ENCODE peak calls at places on chromosomes 1 and 21, in five cellular contexts. One of them, this sample, is unnamed. For H3K4me1, the result is how much of the 10 kb centered on the place peaks cover.

GRCh38 chr1:21216835-21217811 is 40.4 kb upstream of the EIF4G3 start:
- DNase-seq in neural progenitor cell: peak
- DNase-seq in H1: no peak
- DNase-seq in GM23338: peak
- DNase-seq in astrocyte: no peak
- DNase-seq in this sample: peak

GRCh38 chr1:209029737-209030136 is 553.8 kb upstream of the CAMK1G start:
- DNase-seq in neural progenitor cell: no peak
- DNase-seq in H1: no peak
- DNase-seq in GM23338: peak
- DNase-seq in astrocyte: no peak
- DNase-seq in this sample: peak

GRCh38 chr1:89198081-89198480 is 661 bp downstream of the GBP4 start:
- DNase-seq in neural progenitor cell: no peak
- DNase-seq in H1: no peak
- DNase-seq in GM23338: peak
- DNase-seq in astrocyte: no peak
- DNase-seq in this sample: no peak

GRCh38 chr1:230502306-230502705 is 76.2 kb upstream of the PGBD5 start:
- DNase-seq in neural progenitor cell: no peak
- DNase-seq in H1: no peak
- DNase-seq in GM23338: no peak
- DNase-seq in astrocyte: no peak
- DNase-seq in this sample: no peak

GRCh38 chr1:118081387-118081786 is 103.6 kb downstream of the SPAG17 start:
- DNase-seq in neural progenitor cell: no peak
- DNase-seq in H1: no peak
- DNase-seq in GM23338: no peak
- DNase-seq in astrocyte: no peak
- DNase-seq in this sample: no peak

GRCh38 chr21:46472246-46472645 is 13.6 kb downstream of the DIP2A start:
- DNase-seq in neural progenitor cell: no peak
- DNase-seq in H1: no peak
- DNase-seq in GM23338: no peak
- DNase-seq in astrocyte: no peak
- DNase-seq in this sample: no peak

GRCh38 chr1:30569384-30569783 is 154.0 kb downstream of the MATN1 start:
- DNase-seq in neural progenitor cell: no peak
- DNase-seq in H1: no peak
- DNase-seq in GM23338: peak
- DNase-seq in astrocyte: no peak
- DNase-seq in this sample: peak

GRCh38 chr1:233180626-233181364 is 114.7 kb downstream of the PCNX2 start:
- DNase-seq in neural progenitor cell: no peak
- DNase-seq in H1: no peak
- DNase-seq in GM23338: peak
- DNase-seq in astrocyte: no peak
- DNase-seq in this sample: no peak

GRCh38 chr21:38282921-38283320 is 26.1 kb downstream of the KCNJ15 start:
- DNase-seq in neural progenitor cell: no peak
- DNase-seq in H1: no peak
- DNase-seq in GM23338: no peak
- DNase-seq in astrocyte: no peak
- DNase-seq in this sample: peak

GRCh38 chr1:162844153-162844552 is 16.8 kb downstream of the CCDC190 start:
- DNase-seq in neural progenitor cell: no peak
- DNase-seq in H1: no peak
- DNase-seq in GM23338: peak
- DNase-seq in astrocyte: no peak
- DNase-seq in this sample: no peak

GRCh38 chr1:40394456-40395172 is 21.1 kb downstream of the SMAP2 start:
- DNase-seq in neural progenitor cell: no peak
- DNase-seq in H1: no peak
- DNase-seq in GM23338: no peak
- DNase-seq in astrocyte: peak
- DNase-seq in this sample: peak

GRCh38 chr1:65694126-65694525 is 98.6 kb upstream of the PDE4B start:
- DNase-seq in neural progenitor cell: no peak
- DNase-seq in H1: no peak
- DNase-seq in GM23338: no peak
- DNase-seq in astrocyte: no peak
- DNase-seq in this sample: no peak

GRCh38 chr1:32972814-32973428 is 8.3 kb upstream of the RNF19B start:
- DNase-seq in neural progenitor cell: peak
- DNase-seq in H1: no peak
- DNase-seq in GM23338: peak
- DNase-seq in astrocyte: peak
- DNase-seq in this sample: peak

GRCh38 chr1:230135726-230136125 is 68.7 kb downstream of the GALNT2 start:
- DNase-seq in neural progenitor cell: no peak
- DNase-seq in H1: no peak
- DNase-seq in GM23338: no peak
- DNase-seq in astrocyte: no peak
- DNase-seq in this sample: no peak

GRCh38 chr1:36650200-36651065 is 167.7 kb upstream of the CSF3R start:
- DNase-seq in neural progenitor cell: peak
- DNase-seq in H1: peak
- DNase-seq in GM23338: peak
- DNase-seq in astrocyte: peak
- DNase-seq in this sample: peak

GRCh38 chr1:152623203-152623844 is 421 bp upstream of the LCE3A start:
- DNase-seq in neural progenitor cell: no peak
- DNase-seq in H1: no peak
- DNase-seq in GM23338: peak
- DNase-seq in astrocyte: no peak
- DNase-seq in this sample: peak

GRCh38 chr1:39625462-39626273 is 13.8 kb downstream of the HEYL start:
- DNase-seq in neural progenitor cell: no peak
- DNase-seq in H1: no peak
- DNase-seq in GM23338: no peak
- DNase-seq in astrocyte: no peak
- DNase-seq in this sample: peak

GRCh38 chr1:224333309-224333926 is 3.4 kb upstream of the NVL start:
- DNase-seq in neural progenitor cell: peak
- DNase-seq in H1: no peak
- DNase-seq in GM23338: peak
- DNase-seq in astrocyte: no peak
- DNase-seq in this sample: peak

GRCh38 chr1:160400284-160400645 is at the start of gene VANGL2:
- DNase-seq in neural progenitor cell: peak
- DNase-seq in H1: no peak
- DNase-seq in GM23338: peak
- DNase-seq in astrocyte: peak
- DNase-seq in this sample: peak

GRCh38 chr1:182611787-182612186 is 7.6 kb upstream of the RGS16 start:
- DNase-seq in neural progenitor cell: peak
- DNase-seq in H1: no peak
- DNase-seq in GM23338: peak
- DNase-seq in astrocyte: no peak
- DNase-seq in this sample: no peak

GRCh38 chr21:41794600-41794999 is 27.7 kb upstream of the RIPK4 start:
- DNase-seq in neural progenitor cell: no peak
- DNase-seq in H1: no peak
- DNase-seq in GM23338: no peak
- DNase-seq in astrocyte: no peak
- DNase-seq in this sample: no peak

GRCh38 chr1:228416217-228416971 is at the start of gene TRIM17:
- DNase-seq in neural progenitor cell: peak
- DNase-seq in H1: no peak
- DNase-seq in GM23338: peak
- DNase-seq in astrocyte: no peak
- DNase-seq in this sample: peak

GRCh38 chr1:60114735-60115318 is 41.3 kb upstream of the C1orf87 start:
- DNase-seq in neural progenitor cell: peak
- DNase-seq in H1: no peak
- DNase-seq in GM23338: peak
- DNase-seq in astrocyte: no peak
- DNase-seq in this sample: no peak

GRCh38 chr1:150148834-150149489 is 754 bp upstream of the PLEKHO1 start:
- DNase-seq in neural progenitor cell: peak
- DNase-seq in H1: no peak
- DNase-seq in GM23338: peak
- DNase-seq in astrocyte: no peak
- DNase-seq in this sample: peak

DNA sequence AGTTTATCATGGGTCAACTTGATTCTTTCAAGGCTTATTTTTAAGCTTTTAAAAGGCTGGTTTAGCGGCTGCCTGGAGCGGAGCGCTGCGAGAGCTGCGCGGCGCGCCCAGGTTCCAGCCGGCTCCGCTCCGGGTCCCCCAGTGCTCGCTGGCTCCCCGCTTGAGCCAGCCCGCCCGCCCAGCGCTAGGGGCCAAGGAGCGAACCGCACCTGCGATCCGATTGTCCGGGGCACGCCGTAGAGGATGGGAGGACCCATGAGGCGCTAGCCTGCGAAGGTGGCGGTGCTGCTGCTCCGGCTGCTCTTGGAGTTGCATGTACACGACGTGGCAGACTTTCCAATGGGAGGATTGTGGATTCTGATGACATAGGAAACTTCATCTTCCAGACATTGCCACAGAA is 9.9 kb upstream of the CFHR4 start:
- DNase-seq in neural progenitor cell: peak
- DNase-seq in H1: peak
- DNase-seq in GM23338: peak
- DNase-seq in astrocyte: peak
- DNase-seq in this sample: peak
- TF ChIP-seq EZH2 in neural progenitor cell: peak
- TF ChIP-seq EZH2 in H1: no peak
- TF ChIP-seq EZH2 in GM23338: no peak
- TF ChIP-seq EZH2 in astrocyte: no peak
- TF ChIP-seq EZH2 in this sample: no peak

DNA sequence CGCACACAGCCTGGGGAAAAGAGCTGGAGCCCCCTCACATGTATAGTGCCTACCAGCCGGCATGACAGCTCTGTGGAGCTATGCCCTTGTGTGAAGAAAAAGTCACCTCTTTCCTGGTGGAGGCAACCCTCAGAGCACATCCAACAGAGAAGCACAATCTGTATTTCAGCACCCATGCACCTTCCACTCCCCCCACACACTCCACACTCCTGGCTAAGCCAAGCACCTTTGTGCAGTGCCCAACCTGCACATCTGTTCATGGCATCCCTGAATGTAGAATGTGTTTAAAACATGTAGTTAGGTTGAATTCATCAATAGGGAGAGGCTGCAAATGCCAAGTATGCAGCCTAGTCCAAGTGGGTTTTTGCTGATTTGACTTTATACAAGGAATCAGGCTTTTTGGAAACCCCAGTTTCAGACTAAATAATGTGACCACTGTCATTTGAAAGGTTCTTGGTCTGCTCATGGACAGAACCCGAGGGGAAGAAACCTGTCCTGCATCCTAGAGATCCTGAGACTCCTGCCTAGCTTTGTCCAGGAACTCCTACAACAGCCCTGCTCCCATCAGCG is 197.1 kb downstream of the TOMM20 start:
- DNase-seq in neural progenitor cell: no peak
- DNase-seq in H1: no peak
- DNase-seq in GM23338: no peak
- DNase-seq in astrocyte: no peak
- DNase-seq in this sample: no peak
- H3K4me1 ChIP-seq in neural progenitor cell: under half
- H3K4me1 ChIP-seq in H1: under half
- H3K4me1 ChIP-seq in GM23338: under half
- H3K4me1 ChIP-seq in astrocyte: under half
- H3K4me1 ChIP-seq in this sample: under half

GRCh38 chr1:231829332-231829731 is 202.7 kb downstream of the DISC1 start:
- DNase-seq in neural progenitor cell: no peak
- DNase-seq in H1: no peak
- DNase-seq in GM23338: no peak
- DNase-seq in astrocyte: no peak
- DNase-seq in this sample: no peak

GRCh38 chr1:231828182-231828920 is 201.8 kb downstream of the DISC1 start:
- DNase-seq in neural progenitor cell: no peak
- DNase-seq in H1: no peak
- DNase-seq in GM23338: no peak
- DNase-seq in astrocyte: peak
- DNase-seq in this sample: peak

GRCh38 chr1:231827337-231828105 is 200.9 kb downstream of the DISC1 start:
- DNase-seq in neural progenitor cell: no peak
- DNase-seq in H1: no peak
- DNase-seq in GM23338: no peak
- DNase-seq in astrocyte: peak
- DNase-seq in this sample: peak

GRCh38 chr1:231826566-231826965 is 200.0 kb downstream of the DISC1 start:
- DNase-seq in neural progenitor cell: no peak
- DNase-seq in H1: no peak
- DNase-seq in GM23338: no peak
- DNase-seq in astrocyte: no peak
- DNase-seq in this sample: no peak
- H3K27ac ChIP-seq in neural progenitor cell: no peak
- H3K27ac ChIP-seq in H1: no peak
- H3K27ac ChIP-seq in GM23338: no peak
- H3K27ac ChIP-seq in astrocyte: no peak
- H3K27ac ChIP-seq in this sample: no peak

GRCh38 chr1:84245566-84245965 is 55.9 kb upstream of the SAMD13 start:
- DNase-seq in neural progenitor cell: no peak
- DNase-seq in H1: no peak
- DNase-seq in GM23338: no peak
- DNase-seq in astrocyte: no peak
- DNase-seq in this sample: no peak
- TF ChIP-seq EZH2 in neural progenitor cell: no peak
- TF ChIP-seq EZH2 in H1: no peak
- TF ChIP-seq EZH2 in GM23338: no peak
- TF ChIP-seq EZH2 in astrocyte: no peak
- TF ChIP-seq EZH2 in this sample: no peak

GRCh38 chr1:93667642-93668041 is 14.0 kb downstream of the BCAR3 start:
- DNase-seq in neural progenitor cell: no peak
- DNase-seq in H1: no peak
- DNase-seq in GM23338: no peak
- DNase-seq in astrocyte: no peak
- DNase-seq in this sample: no peak

GRCh38 chr1:93668951-93669350 is 12.7 kb downstream of the BCAR3 start:
- DNase-seq in neural progenitor cell: no peak
- DNase-seq in H1: no peak
- DNase-seq in GM23338: no peak
- DNase-seq in astrocyte: no peak
- DNase-seq in this sample: no peak

GRCh38 chr1:93670141-93670540 is 11.5 kb downstream of the BCAR3 start:
- DNase-seq in neural progenitor cell: no peak
- DNase-seq in H1: no peak
- DNase-seq in GM23338: no peak
- DNase-seq in astrocyte: peak
- DNase-seq in this sample: peak

GRCh38 chr1:93668121-93668520 is 13.5 kb downstream of the BCAR3 start:
- DNase-seq in neural progenitor cell: no peak
- DNase-seq in H1: no peak
- DNase-seq in GM23338: no peak
- DNase-seq in astrocyte: no peak
- DNase-seq in this sample: no peak

GRCh38 chr1:93669369-93669768 is 12.3 kb downstream of the BCAR3 start:
- DNase-seq in neural progenitor cell: peak
- DNase-seq in H1: no peak
- DNase-seq in GM23338: no peak
- DNase-seq in astrocyte: peak
- DNase-seq in this sample: peak
- H3K4me1 ChIP-seq in neural progenitor cell: under half
- H3K4me1 ChIP-seq in H1: under half
- H3K4me1 ChIP-seq in GM23338: under half
- H3K4me1 ChIP-seq in astrocyte: half or more
- H3K4me1 ChIP-seq in this sample: half or more

This sample was measured in GM23248.